ENCODE peak calls at places on chromosome 5, in seven cellular contexts. L, G, E, O, S, M and K are unnamed samples.

GRCh38 chr5:132546108-132546507 is 2.8 kb upstream of the IL5 start:
- DNase-seq in L (no peak), S (no peak), M (no peak), O (no peak), G (no peak), E (no peak), K (no peak)

GRCh38 chr5:178310130-178310865 is 77.7 kb upstream of the PHYKPL start:
- DNase-seq in O (no peak), M (no peak), G (no peak), E (no peak), L (no peak), S (no peak), K (no peak)

GRCh38 chr5:55218966-55219365 is 8.1 kb downstream of the MCIDAS start:
- DNase-seq in L (no peak), E (no peak), M (no peak), S (no peak), G (no peak), O (no peak), K (peak; percentile 93)

GRCh38 chr5:141747152-141747640 is 65.2 kb upstream of the ARAP3 start:
- DNase-seq in O (peak; percentile 66), S (no peak), E (peak; percentile 49), L (peak; percentile 18), M (peak; percentile 47), G (peak; percentile 46), K (peak; percentile 16)

GRCh38 chr5:131628990-131629389 is 6.0 kb downstream of the RAPGEF6 start:
- DNase-seq in S (no peak), G (peak; percentile 47), M (no peak), L (no peak), E (no peak), O (peak; percentile 14), K (no peak)

GRCh38 chr5:153632748-153633290 is 142.3 kb downstream of the GRIA1 start:
- DNase-seq in L (no peak), S (no peak), O (no peak), G (no peak), M (no peak), E (no peak), K (no peak)

GRCh38 chr5:114377946-114378345 is 16.1 kb downstream of the KCNN2 start:
- DNase-seq in L (no peak), E (no peak), S (no peak), G (no peak), O (no peak), M (no peak), K (no peak)

GRCh38 chr5:100970646-100971045 is 67.6 kb upstream of the ST8SIA4 start:
- DNase-seq in S (no peak), O (no peak), M (no peak), E (no peak), L (no peak), G (no peak), K (no peak)

GRCh38 chr5:1830571-1831228 is 29.5 kb downstream of the NDUFS6 start:
- DNase-seq in E (no peak), L (no peak), G (no peak), O (no peak), M (no peak), S (no peak), K (no peak)

GRCh38 chr5:120955795-120956194 is 491.7 kb downstream of the PRR16 start:
- DNase-seq in M (no peak), O (no peak), G (no peak), E (no peak), S (no peak), L (no peak), K (no peak)

GRCh38 chr5:119864286-119864685 is 234.9 kb downstream of the FAM170A start:
- DNase-seq in O (no peak), S (no peak), L (no peak), G (no peak), M (no peak), E (no peak), K (no peak)

GRCh38 chr5:116992681-116993080 is 418.1 kb upstream of the SEMA6A start:
- DNase-seq in E (no peak), S (no peak), O (no peak), L (no peak), M (no peak), G (no peak), K (no peak)

GRCh38 chr5:12623408-12623807 is 719.2 kb upstream of the CTNND2 start:
- DNase-seq in E (no peak), O (no peak), S (no peak), G (peak; percentile 1), L (no peak), M (no peak), K (no peak)

GRCh38 chr5:1757511-1757910 is 42.1 kb downstream of the MRPL36 start:
- DNase-seq in S (no peak), G (no peak), O (no peak), M (no peak), L (no peak), E (no peak), K (no peak)

GRCh38 chr5:57931807-57932206 is 449.2 kb upstream of the ACTBL2 start:
- DNase-seq in L (no peak), M (no peak), G (no peak), S (no peak), E (no peak), O (no peak), K (no peak)

GRCh38 chr5:72510610-72511121 is 3.5 kb upstream of the ZNF366 start:
- DNase-seq in E (no peak), O (no peak), M (peak; percentile 24), L (peak; percentile 70), S (peak; percentile 76), G (peak; percentile 92), K (no peak)

GRCh38 chr5:73541981-73542380 is 23.5 kb downstream of the ANKRA2 start:
- DNase-seq in M (no peak), E (no peak), O (no peak), S (no peak), L (no peak), G (peak; percentile 82), K (no peak)

GRCh38 chr5:35849850-35850249 is 6.8 kb upstream of the IL7R start:
- DNase-seq in G (no peak), M (no peak), O (no peak), S (no peak), L (no peak), E (no peak), K (no peak)

GRCh38 chr5:35853652-35854051 is 3.0 kb upstream of the IL7R start:
- DNase-seq in E (no peak), M (no peak), L (no peak), S (no peak), O (no peak), G (no peak), K (peak; percentile 47)

GRCh38 chr5:35851282-35851681 is 5.4 kb upstream of the IL7R start:
- DNase-seq in L (no peak), O (no peak), G (peak; percentile 46), M (no peak), S (no peak), E (no peak), K (no peak)

GRCh38 chr5:35854248-35854647 is 2.4 kb upstream of the IL7R start:
- DNase-seq in L (no peak), S (no peak), G (no peak), M (no peak), O (no peak), E (no peak), K (peak; percentile 73)

DNA sequence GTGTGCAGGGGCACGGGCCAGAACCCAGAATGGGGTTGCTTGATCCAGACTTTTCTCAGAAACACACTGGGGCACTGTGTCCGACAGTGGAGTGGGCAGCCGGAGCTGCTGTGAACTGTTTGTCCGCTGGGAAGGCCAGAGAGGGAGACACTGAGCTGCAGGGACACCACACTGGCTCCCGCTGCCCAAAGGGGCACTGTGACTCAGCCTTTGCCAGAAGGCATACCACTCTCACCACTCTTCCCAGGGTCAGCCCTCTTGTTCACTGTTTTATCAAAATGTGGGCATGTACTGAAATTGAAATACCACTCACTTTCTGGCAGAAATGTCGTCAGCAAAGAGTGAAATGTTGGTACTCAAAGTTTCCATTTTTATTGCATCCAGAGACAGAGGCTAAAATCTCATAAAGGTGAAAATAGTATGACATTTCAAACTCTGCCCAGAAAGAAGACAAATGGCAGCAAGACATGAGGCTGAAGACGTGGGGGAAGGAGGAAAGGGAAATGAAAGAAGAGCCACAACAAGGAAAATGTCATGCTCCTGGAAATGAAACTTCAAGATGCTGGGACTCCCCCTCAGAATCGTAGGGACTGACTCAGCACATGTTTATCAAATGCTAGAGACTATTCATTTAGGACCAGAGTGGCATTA is 4.5 kb upstream of the IL7R start:
- DNase-seq in M (no peak), E (peak; percentile 49), O (no peak), G (peak; percentile 13), S (no peak), L (no peak), K (no peak)
- H3K4me3 ChIP-seq in M (no peak overlapping the region), E (peak overlapping the region; percentile 4), O (no peak overlapping the region), G (no peak overlapping the region), S (no peak overlapping the region), L (no peak overlapping the region), K (no peak overlapping the region)

DNA sequence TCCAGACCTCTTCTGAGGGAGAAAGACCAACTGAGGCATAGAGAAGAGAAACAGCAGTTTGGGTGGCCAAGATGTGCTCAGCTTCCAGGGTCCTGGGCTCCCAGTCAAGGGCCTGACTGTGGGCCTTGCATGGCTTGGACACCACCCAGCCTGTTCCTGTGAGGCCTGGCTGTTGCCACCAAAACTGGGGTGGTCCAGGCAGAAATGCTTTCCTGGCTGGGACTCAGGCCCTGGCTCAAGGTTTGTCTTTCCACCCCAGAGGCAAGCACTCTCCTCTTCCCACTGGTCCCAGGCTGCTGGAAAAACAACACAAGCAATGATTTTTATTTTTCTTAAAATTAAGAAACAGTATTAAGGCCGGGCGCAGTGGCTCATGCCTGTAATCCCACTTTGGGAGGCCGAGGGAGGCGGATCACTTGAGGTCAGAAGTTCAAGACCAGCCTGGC is 13.3 kb downstream of the MYOZ3 start:
- DNase-seq in E (no peak), M (no peak), O (no peak), S (peak; percentile 80), G (no peak), L (no peak), K (no peak)
- H3K27ac ChIP-seq in E (no peak overlapping the region), M (peak overlapping the region; percentile 10), O (no peak overlapping the region), S (peak overlapping the region; percentile 74), G (peak overlapping the region; percentile 27), L (peak overlapping the region; percentile 82), K (no peak overlapping the region)

DNA sequence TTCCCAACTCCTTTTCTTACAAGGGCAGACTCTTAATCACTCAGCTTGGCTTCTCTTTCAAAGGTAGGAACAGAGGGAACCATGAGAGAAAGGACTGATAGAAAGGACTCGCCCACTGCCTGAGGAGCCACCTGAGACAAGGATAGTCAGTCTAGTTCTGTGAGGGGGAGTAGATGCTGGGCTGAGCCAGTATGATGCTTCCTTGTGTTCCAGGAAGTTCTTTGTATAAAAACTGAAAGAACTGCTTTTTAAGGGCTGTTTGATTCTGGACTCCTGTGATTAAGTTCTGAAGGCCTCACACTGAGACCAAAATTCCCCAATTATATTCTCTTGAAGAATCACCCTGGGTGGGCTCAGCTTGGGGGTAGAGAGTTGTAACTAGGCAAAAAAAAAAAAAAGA is 51.1 kb upstream of the DPYSL3 start:
- DNase-seq in S (no peak), O (peak; percentile 75), L (no peak), E (no peak), G (peak; percentile 32), M (peak; percentile 28), K (no peak)
- H3K4me3 ChIP-seq in S (no peak overlapping the region), O (no peak overlapping the region), L (no peak overlapping the region), E (no peak overlapping the region), G (no peak overlapping the region), M (no peak overlapping the region), K (no peak overlapping the region)

DNA sequence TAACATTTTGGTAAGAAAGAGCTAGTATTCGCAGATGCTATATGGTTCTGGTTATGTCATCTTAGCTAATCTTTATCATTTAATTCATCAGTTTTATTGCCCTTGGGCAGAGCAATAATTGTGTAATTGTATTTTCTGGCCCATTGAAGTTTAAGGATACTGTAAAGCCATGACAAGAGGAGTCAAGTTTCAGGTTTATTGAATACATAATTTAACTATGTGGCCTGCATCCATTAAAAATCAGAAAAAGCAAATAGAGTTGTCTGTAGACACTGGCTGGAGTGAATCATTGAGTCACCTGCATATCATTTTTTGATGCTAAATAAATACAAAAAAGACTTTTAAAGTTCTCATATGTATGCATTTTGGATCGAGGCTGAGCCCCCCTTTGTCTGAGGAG is 255.8 kb downstream of the PRELID2 start:
- DNase-seq in E (no peak), M (no peak), O (no peak), L (no peak), S (no peak), G (no peak), K (no peak)
- H3K27ac ChIP-seq in E (no peak overlapping the region), M (no peak overlapping the region), O (no peak overlapping the region), L (no peak overlapping the region), S (no peak overlapping the region), G (no peak overlapping the region), K (no peak overlapping the region)